ENCODE peak calls at places on chromosome 15, in seven cellular contexts. L is GM03348; J is AML-193; S is progenitor cell of endocrine pancreas; U is activated T-helper 1 cell treated with anti-CD3 and anti-CD28 coated beads, Interleukin-12 subunit alpha, Interleukin-12 subunit beta, Interleukin-2, Interleukin-4 antibody, amounts not matched to agents 30 ng/mL and 10 ng/mL and 1 ng/mL, durations not matched to agents 14 hours and 24 hours and 36 hours; H is stimulated activated CD4-positive, alpha-beta T cell treated with anti-CD3 and anti-CD28 coated beads, Interleukin-2, amount 100 ng/mL, for 48 hours; D is kidney tubule cell. T is an unnamed sample.

GRCh38 chr15:99986297-99987118 is 253.3 kb upstream of the LYSMD4 start:
- DNase-seq in L (no peak), D (no peak), H (no peak), S (no peak), U (no peak), J (no peak), T (no peak)

GRCh38 chr15:77818484-77819270 is 186.0 kb upstream of the LINGO1 start:
- DNase-seq in J (no peak), L (no peak), U (no peak), S (peak), H (no peak), D (no peak), T (no peak)

GRCh38 chr15:32872606-32873291 is 154.9 kb downstream of the GREM1 start:
- DNase-seq in H (no peak), U (no peak), D (no peak), J (no peak), S (no peak), L (peak), T (no peak)

GRCh38 chr15:37877851-37878577 is 56.4 kb upstream of the TMCO5A start:
- DNase-seq in U (no peak), L (peak), D (peak), S (no peak), H (no peak), J (no peak), T (no peak)

GRCh38 chr15:40769310-40770146 is at the start of gene C15orf62:
- DNase-seq in S (no peak), H (peak), U (no peak), L (no peak), D (peak), J (no peak), T (peak)

GRCh38 chr15:79184465-79184892 is 93.9 kb upstream of the RASGRF1 start:
- DNase-seq in L (peak), D (peak), J (peak), U (peak), H (peak), S (peak), T (peak)

GRCh38 chr15:67785431-67785830 is 39.9 kb upstream of the SKOR1 start:
- DNase-seq in J (no peak), L (no peak), D (no peak), S (no peak), U (no peak), H (no peak), T (no peak)

GRCh38 chr15:97692317-97693015 is 268.0 kb upstream of the ARRDC4 start:
- DNase-seq in U (no peak), H (no peak), S (no peak), J (no peak), D (no peak), L (no peak), T (no peak)

GRCh38 chr15:74053941-74054529 is 28.3 kb downstream of the GOLGA6A start:
- DNase-seq in H (peak), J (peak), U (peak), L (peak), D (peak), S (peak), T (peak)

GRCh38 chr15:87349181-87349580 is 907.4 kb downstream of the NTRK3 start:
- DNase-seq in H (no peak), J (no peak), S (no peak), U (no peak), D (no peak), L (no peak), T (no peak)

GRCh38 chr15:53434174-53434678 is 325.2 kb downstream of the WDR72 start:
- DNase-seq in S (no peak), J (no peak), L (no peak), H (no peak), D (no peak), U (no peak), T (no peak)

GRCh38 chr15:63054281-63054683 is 11.7 kb downstream of the TPM1 start:
- DNase-seq in L (no peak), J (no peak), D (peak), U (no peak), S (no peak), H (no peak), T (peak)

GRCh38 chr15:93333826-93334225 is 244.8 kb upstream of the RGMA start:
- DNase-seq in L (no peak), J (no peak), S (no peak), D (no peak), U (no peak), H (no peak), T (no peak)

GRCh38 chr15:91855684-91856553 is 2.4 kb downstream of the SLCO3A1 start:
- DNase-seq in D (peak), U (no peak), L (no peak), J (no peak), S (peak), H (no peak), T (peak)

GRCh38 chr15:56532766-56533455 is 68.0 kb upstream of the MNS1 start:
- DNase-seq in H (no peak), L (no peak), U (no peak), J (no peak), D (no peak), S (no peak), T (no peak)

GRCh38 chr15:100867476-100867875 is 12.2 kb upstream of the ALDH1A3 start:
- DNase-seq in S (no peak), U (no peak), D (no peak), J (no peak), L (no peak), H (no peak), T (no peak)

GRCh38 chr15:41905360-41905793 is 11.5 kb upstream of the SPTBN5 start:
- DNase-seq in H (no peak), U (no peak), S (no peak), J (no peak), L (no peak), D (no peak), T (no peak)